ENCODE peak calls at places on chromosomes 13 and 19, in eight cellular contexts. One of them, this sample, is unnamed.
A peak's percentile ranks its signal among the peaks of the same experiment; 100 is the strongest.

GRCh38 chr13:99351772-99352171 is 44.6 kb upstream of the GPR183 start:
- DNase-seq in naive thymus-derived CD4-positive, alpha-beta T cell: peak; percentile 75
- DNase-seq in BE2C: no peak
- DNase-seq in HFF-Myc: no peak
- DNase-seq in HAP-1: no peak
- DNase-seq in foreskin fibroblast: no peak
- DNase-seq in lower leg skin: no peak
- DNase-seq in cardiac muscle cell: no peak
- DNase-seq in this sample: no peak

GRCh38 chr19:12137541-12137940 is 2.6 kb downstream of the ZNF20 start:
- DNase-seq in naive thymus-derived CD4-positive, alpha-beta T cell: no peak
- DNase-seq in BE2C: no peak
- DNase-seq in HFF-Myc: no peak
- DNase-seq in HAP-1: no peak
- DNase-seq in foreskin fibroblast: no peak
- DNase-seq in lower leg skin: no peak
- DNase-seq in cardiac muscle cell: no peak
- DNase-seq in this sample: no peak

GRCh38 chr19:35143231-35143715 is at the start of gene FXYD7:
- DNase-seq in naive thymus-derived CD4-positive, alpha-beta T cell: no peak
- DNase-seq in BE2C: peak; percentile 50
- DNase-seq in HFF-Myc: no peak
- DNase-seq in HAP-1: peak; percentile 59
- DNase-seq in foreskin fibroblast: no peak
- DNase-seq in lower leg skin: no peak
- DNase-seq in cardiac muscle cell: no peak
- DNase-seq in this sample: no peak

GRCh38 chr19:12974301-12975220 is 5.2 kb downstream of the DAND5 start:
- DNase-seq in naive thymus-derived CD4-positive, alpha-beta T cell: no peak
- DNase-seq in BE2C: peak; percentile 41
- DNase-seq in HFF-Myc: no peak
- DNase-seq in HAP-1: no peak
- DNase-seq in foreskin fibroblast: peak; percentile 49
- DNase-seq in lower leg skin: no peak
- DNase-seq in cardiac muscle cell: no peak
- DNase-seq in this sample: no peak

GRCh38 chr19:11131471-11131870 is 24.1 kb downstream of the SPC24 start:
- DNase-seq in naive thymus-derived CD4-positive, alpha-beta T cell: no peak
- DNase-seq in BE2C: no peak
- DNase-seq in HFF-Myc: no peak
- DNase-seq in HAP-1: no peak
- DNase-seq in foreskin fibroblast: no peak
- DNase-seq in lower leg skin: no peak
- DNase-seq in cardiac muscle cell: no peak
- DNase-seq in this sample: no peak

GRCh38 chr19:43353606-43354304 is at the start of gene CD177:
- DNase-seq in naive thymus-derived CD4-positive, alpha-beta T cell: no peak
- DNase-seq in BE2C: no peak
- DNase-seq in HFF-Myc: no peak
- DNase-seq in HAP-1: no peak
- DNase-seq in foreskin fibroblast: no peak
- DNase-seq in lower leg skin: no peak
- DNase-seq in cardiac muscle cell: peak; percentile 13
- DNase-seq in this sample: no peak

GRCh38 chr13:77751513-77752456 is 54.3 kb downstream of the SLAIN1 start:
- DNase-seq in naive thymus-derived CD4-positive, alpha-beta T cell: peak; percentile 46
- DNase-seq in BE2C: peak; percentile 44
- DNase-seq in HFF-Myc: peak; percentile 14
- DNase-seq in HAP-1: peak; percentile 60
- DNase-seq in foreskin fibroblast: peak; percentile 49
- DNase-seq in lower leg skin: no peak
- DNase-seq in cardiac muscle cell: peak; percentile 62
- DNase-seq in this sample: peak; percentile 5

GRCh38 chr19:58009666-58010301 is 7.2 kb upstream of the ZNF606 start:
- DNase-seq in naive thymus-derived CD4-positive, alpha-beta T cell: no peak
- DNase-seq in BE2C: peak; percentile 96
- DNase-seq in HFF-Myc: peak; percentile 37
- DNase-seq in HAP-1: no peak
- DNase-seq in foreskin fibroblast: peak; percentile 96
- DNase-seq in lower leg skin: peak; percentile 76
- DNase-seq in cardiac muscle cell: peak; percentile 95
- DNase-seq in this sample: peak; percentile 56

GRCh38 chr19:53086949-53087348 is 16.3 kb downstream of the ZNF160 start:
- DNase-seq in naive thymus-derived CD4-positive, alpha-beta T cell: no peak
- DNase-seq in BE2C: no peak
- DNase-seq in HFF-Myc: peak; percentile 16
- DNase-seq in HAP-1: no peak
- DNase-seq in foreskin fibroblast: peak; percentile 40
- DNase-seq in lower leg skin: no peak
- DNase-seq in cardiac muscle cell: no peak
- DNase-seq in this sample: peak; percentile 58

GRCh38 chr19:44847144-44848035 is 1.3 kb downstream of the NECTIN2 start:
- DNase-seq in naive thymus-derived CD4-positive, alpha-beta T cell: no peak
- DNase-seq in BE2C: peak; percentile 32
- DNase-seq in HFF-Myc: no peak
- DNase-seq in HAP-1: peak; percentile 82
- DNase-seq in foreskin fibroblast: peak; percentile 80
- DNase-seq in lower leg skin: peak; percentile 71
- DNase-seq in cardiac muscle cell: peak; percentile 83
- DNase-seq in this sample: no peak

GRCh38 chr13:105464249-105464648 is 1071.2 kb downstream of the EFNB2 start:
- DNase-seq in naive thymus-derived CD4-positive, alpha-beta T cell: no peak
- DNase-seq in BE2C: no peak
- DNase-seq in HFF-Myc: no peak
- DNase-seq in HAP-1: no peak
- DNase-seq in foreskin fibroblast: peak; percentile 3
- DNase-seq in lower leg skin: no peak
- DNase-seq in cardiac muscle cell: no peak
- DNase-seq in this sample: no peak

GRCh38 chr13:103040006-103040405 is 26.2 kb downstream of the SLC10A2 start:
- DNase-seq in naive thymus-derived CD4-positive, alpha-beta T cell: no peak
- DNase-seq in BE2C: no peak
- DNase-seq in HFF-Myc: no peak
- DNase-seq in HAP-1: no peak
- DNase-seq in foreskin fibroblast: no peak
- DNase-seq in lower leg skin: no peak
- DNase-seq in cardiac muscle cell: no peak
- DNase-seq in this sample: no peak

GRCh38 chr13:27613623-27614022 is 6.7 kb downstream of the LNX2 start:
- DNase-seq in naive thymus-derived CD4-positive, alpha-beta T cell: no peak
- DNase-seq in BE2C: no peak
- DNase-seq in HFF-Myc: no peak
- DNase-seq in HAP-1: no peak
- DNase-seq in foreskin fibroblast: no peak
- DNase-seq in lower leg skin: no peak
- DNase-seq in cardiac muscle cell: no peak
- DNase-seq in this sample: no peak

GRCh38 chr13:102597029-102598015 is 536 bp downstream of the TPP2 start:
- DNase-seq in naive thymus-derived CD4-positive, alpha-beta T cell: no peak
- DNase-seq in BE2C: peak; percentile 24
- DNase-seq in HFF-Myc: no peak
- DNase-seq in HAP-1: peak; percentile 35
- DNase-seq in foreskin fibroblast: peak; percentile 24
- DNase-seq in lower leg skin: peak; percentile 22
- DNase-seq in cardiac muscle cell: peak; percentile 22
- DNase-seq in this sample: no peak

DNA sequence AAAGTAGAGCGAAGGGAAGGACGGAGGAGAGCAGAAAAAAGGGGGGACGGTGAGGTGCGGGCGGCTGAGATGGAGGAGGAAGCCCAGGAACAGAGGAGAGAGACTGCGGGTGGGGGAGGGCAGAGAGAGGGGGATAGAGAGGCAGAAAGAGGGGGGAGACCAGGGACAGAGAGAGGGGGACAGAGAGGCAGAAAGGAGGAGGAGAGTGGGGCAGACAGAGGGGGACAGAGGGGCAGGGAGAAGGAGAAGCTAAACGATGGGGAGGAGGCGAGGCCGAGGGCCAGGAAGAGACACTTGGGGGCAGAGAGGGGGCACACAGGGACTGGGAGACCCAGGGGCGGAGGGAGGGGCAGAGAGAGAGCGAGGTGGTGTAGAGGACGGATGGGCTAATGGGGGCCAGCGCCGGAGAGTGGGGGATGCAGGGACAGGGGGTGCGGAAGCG is 711 bp downstream of the MEIS3 start:
- DNase-seq in naive thymus-derived CD4-positive, alpha-beta T cell: no peak
- DNase-seq in BE2C: no peak
- DNase-seq in HFF-Myc: no peak
- DNase-seq in HAP-1: peak; percentile 44
- DNase-seq in foreskin fibroblast: peak; percentile 28
- DNase-seq in lower leg skin: no peak
- DNase-seq in cardiac muscle cell: no peak
- DNase-seq in this sample: no peak
- H3K4me3 ChIP-seq in naive thymus-derived CD4-positive, alpha-beta T cell: no peak overlapping the region
- H3K4me3 ChIP-seq in BE2C: peak overlapping the region; percentile 53
- H3K4me3 ChIP-seq in HFF-Myc: peak overlapping the region; percentile 41
- H3K4me3 ChIP-seq in HAP-1: peak overlapping the region; percentile 51
- H3K4me3 ChIP-seq in foreskin fibroblast: peak overlapping the region; percentile 77
- H3K4me3 ChIP-seq in lower leg skin: peak overlapping the region; percentile 19
- H3K4me3 ChIP-seq in cardiac muscle cell: peak overlapping the region; percentile 67
- H3K4me3 ChIP-seq in this sample: peak overlapping the region; percentile 73

GRCh38 chr19:16281743-16282142 is 42.9 kb upstream of the KLF2 start:
- DNase-seq in naive thymus-derived CD4-positive, alpha-beta T cell: no peak
- DNase-seq in BE2C: no peak
- DNase-seq in HFF-Myc: no peak
- DNase-seq in HAP-1: no peak
- DNase-seq in foreskin fibroblast: no peak
- DNase-seq in lower leg skin: no peak
- DNase-seq in cardiac muscle cell: no peak
- DNase-seq in this sample: no peak

GRCh38 chr19:16283103-16283469 is 41.5 kb upstream of the KLF2 start:
- DNase-seq in naive thymus-derived CD4-positive, alpha-beta T cell: no peak
- DNase-seq in BE2C: no peak
- DNase-seq in HFF-Myc: no peak
- DNase-seq in HAP-1: no peak
- DNase-seq in foreskin fibroblast: peak; percentile 39
- DNase-seq in lower leg skin: no peak
- DNase-seq in cardiac muscle cell: no peak
- DNase-seq in this sample: no peak

GRCh38 chr19:16288544-16288943 is 36.1 kb upstream of the KLF2 start:
- DNase-seq in naive thymus-derived CD4-positive, alpha-beta T cell: no peak
- DNase-seq in BE2C: no peak
- DNase-seq in HFF-Myc: no peak
- DNase-seq in HAP-1: no peak
- DNase-seq in foreskin fibroblast: peak; percentile 16
- DNase-seq in lower leg skin: no peak
- DNase-seq in cardiac muscle cell: no peak
- DNase-seq in this sample: no peak

GRCh38 chr19:16289594-16289993 is 35.0 kb upstream of the KLF2 start:
- DNase-seq in naive thymus-derived CD4-positive, alpha-beta T cell: no peak
- DNase-seq in BE2C: no peak
- DNase-seq in HFF-Myc: no peak
- DNase-seq in HAP-1: no peak
- DNase-seq in foreskin fibroblast: no peak
- DNase-seq in lower leg skin: no peak
- DNase-seq in cardiac muscle cell: no peak
- DNase-seq in this sample: no peak

GRCh38 chr19:16285769-16286564 is 38.7 kb upstream of the KLF2 start:
- DNase-seq in naive thymus-derived CD4-positive, alpha-beta T cell: no peak
- DNase-seq in BE2C: no peak
- DNase-seq in HFF-Myc: no peak
- DNase-seq in HAP-1: no peak
- DNase-seq in foreskin fibroblast: peak; percentile 22
- DNase-seq in lower leg skin: no peak
- DNase-seq in cardiac muscle cell: peak; percentile 53
- DNase-seq in this sample: no peak
- H3K4me3 ChIP-seq in naive thymus-derived CD4-positive, alpha-beta T cell: no peak overlapping the region
- H3K4me3 ChIP-seq in BE2C: no peak overlapping the region
- H3K4me3 ChIP-seq in HFF-Myc: no peak overlapping the region
- H3K4me3 ChIP-seq in HAP-1: no peak overlapping the region
- H3K4me3 ChIP-seq in foreskin fibroblast: no peak overlapping the region
- H3K4me3 ChIP-seq in lower leg skin: no peak overlapping the region
- H3K4me3 ChIP-seq in cardiac muscle cell: no peak overlapping the region
- H3K4me3 ChIP-seq in this sample: no peak overlapping the region

DNA sequence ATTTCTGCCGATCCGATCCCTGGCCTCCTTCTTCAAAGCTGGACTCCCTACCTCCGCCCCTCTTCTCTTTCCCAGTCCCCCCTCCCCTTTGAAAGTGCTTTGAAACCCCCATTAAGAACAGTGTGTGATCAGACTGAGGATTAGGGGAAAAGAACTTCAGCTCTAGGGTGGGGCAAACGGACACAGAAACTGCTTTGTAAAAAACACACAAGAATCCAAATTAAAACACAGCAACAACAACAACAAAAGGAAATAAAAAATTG is 1.4 kb downstream of the SPRY2 start:
- DNase-seq in naive thymus-derived CD4-positive, alpha-beta T cell: no peak
- DNase-seq in BE2C: no peak
- DNase-seq in HFF-Myc: no peak
- DNase-seq in HAP-1: peak; percentile 37
- DNase-seq in foreskin fibroblast: no peak
- DNase-seq in lower leg skin: no peak
- DNase-seq in cardiac muscle cell: no peak
- DNase-seq in this sample: no peak
- H3K4me3 ChIP-seq in naive thymus-derived CD4-positive, alpha-beta T cell: peak overlapping the region; percentile 37
- H3K4me3 ChIP-seq in BE2C: peak overlapping the region; percentile 100
- H3K4me3 ChIP-seq in HFF-Myc: peak overlapping the region; percentile 81
- H3K4me3 ChIP-seq in HAP-1: peak overlapping the region; percentile 81
- H3K4me3 ChIP-seq in foreskin fibroblast: peak overlapping the region; percentile 93
- H3K4me3 ChIP-seq in lower leg skin: peak overlapping the region; percentile 89
- H3K4me3 ChIP-seq in cardiac muscle cell: peak overlapping the region; percentile 98
- H3K4me3 ChIP-seq in this sample: peak overlapping the region; percentile 98

GRCh38 chr13:29456419-29456818 is 139.1 kb downstream of the SLC7A1 start:
- DNase-seq in naive thymus-derived CD4-positive, alpha-beta T cell: no peak
- DNase-seq in BE2C: no peak
- DNase-seq in HFF-Myc: no peak
- DNase-seq in HAP-1: no peak
- DNase-seq in foreskin fibroblast: no peak
- DNase-seq in lower leg skin: no peak
- DNase-seq in cardiac muscle cell: no peak
- DNase-seq in this sample: no peak

GRCh38 chr13:29454931-29455481 is 140.5 kb downstream of the SLC7A1 start:
- DNase-seq in naive thymus-derived CD4-positive, alpha-beta T cell: no peak
- DNase-seq in BE2C: peak; percentile 34
- DNase-seq in HFF-Myc: no peak
- DNase-seq in HAP-1: peak; percentile 27
- DNase-seq in foreskin fibroblast: peak; percentile 20
- DNase-seq in lower leg skin: no peak
- DNase-seq in cardiac muscle cell: no peak
- DNase-seq in this sample: no peak

GRCh38 chr13:29457299-29457698 is 138.2 kb downstream of the SLC7A1 start:
- DNase-seq in naive thymus-derived CD4-positive, alpha-beta T cell: no peak
- DNase-seq in BE2C: no peak
- DNase-seq in HFF-Myc: peak; percentile 78
- DNase-seq in HAP-1: no peak
- DNase-seq in foreskin fibroblast: peak; percentile 84
- DNase-seq in lower leg skin: no peak
- DNase-seq in cardiac muscle cell: no peak
- DNase-seq in this sample: peak; percentile 62

GRCh38 chr13:29452773-29453574 is 142.5 kb downstream of the SLC7A1 start:
- DNase-seq in naive thymus-derived CD4-positive, alpha-beta T cell: no peak
- DNase-seq in BE2C: no peak
- DNase-seq in HFF-Myc: no peak
- DNase-seq in HAP-1: no peak
- DNase-seq in foreskin fibroblast: peak; percentile 58
- DNase-seq in lower leg skin: no peak
- DNase-seq in cardiac muscle cell: no peak
- DNase-seq in this sample: no peak

DNA sequence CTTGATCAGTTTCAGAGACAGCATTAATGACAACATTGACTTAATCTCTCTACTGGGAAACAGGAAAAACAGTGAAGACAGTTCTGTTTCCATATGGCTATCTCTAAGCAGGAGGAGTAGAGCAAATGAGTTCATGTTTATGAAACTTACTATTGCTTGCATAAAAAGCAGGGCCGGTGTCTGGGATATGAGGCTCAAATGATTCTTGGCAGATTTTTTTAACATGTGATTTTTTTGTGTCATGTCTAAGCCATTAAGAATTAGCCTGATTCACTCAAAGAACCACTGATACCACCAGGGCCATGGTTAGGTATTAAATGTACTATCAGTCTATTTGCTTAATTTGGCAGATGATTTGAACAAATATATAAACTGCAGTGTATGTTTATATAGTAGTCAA is 141.8 kb downstream of the SLC7A1 start:
- DNase-seq in naive thymus-derived CD4-positive, alpha-beta T cell: no peak
- DNase-seq in BE2C: no peak
- DNase-seq in HFF-Myc: no peak
- DNase-seq in HAP-1: no peak
- DNase-seq in foreskin fibroblast: no peak
- DNase-seq in lower leg skin: no peak
- DNase-seq in cardiac muscle cell: no peak
- DNase-seq in this sample: no peak
- H3K4me3 ChIP-seq in naive thymus-derived CD4-positive, alpha-beta T cell: no peak overlapping the region
- H3K4me3 ChIP-seq in BE2C: no peak overlapping the region
- H3K4me3 ChIP-seq in HFF-Myc: no peak overlapping the region
- H3K4me3 ChIP-seq in HAP-1: no peak overlapping the region
- H3K4me3 ChIP-seq in foreskin fibroblast: no peak overlapping the region
- H3K4me3 ChIP-seq in lower leg skin: no peak overlapping the region
- H3K4me3 ChIP-seq in cardiac muscle cell: no peak overlapping the region
- H3K4me3 ChIP-seq in this sample: no peak overlapping the region

This sample was measured in skeletal muscle cell.